ENCODE peak calls at places on chromosomes 3 and 15, in nine cellular contexts. Q is NCI-H526; E is iris pigment epithelial cell; C is HS-27A; M is activated CD4-positive, alpha-beta T cell treated with anti-CD3 and anti-CD28 coated beads for 4 hours; N is EH; A is G401; B is HS-5; J is NK-92 treated with Interleukin-12 subunit alpha and Interleukin-12 subunit beta, amount 100 ng/mL, for 24 hours. T is an unnamed sample.

GRCh38 chr15:51842852-51843737 is 13.6 kb downstream of the TMOD3 start:
- DNase-seq in E (peak), A (no peak), B (peak), Q (peak), C (peak), M (peak), J (no peak), N (peak), T (peak)

GRCh38 chr3:83169473-83169872 is 1408.0 kb upstream of the GBE1 start:
- DNase-seq in E (no peak), N (no peak), B (no peak), C (no peak), M (no peak), J (no peak), A (no peak), Q (no peak), T (no peak)

GRCh38 chr3:124217542-124217941 is 225.6 kb upstream of the ROPN1 start:
- DNase-seq in C (peak), A (no peak), B (no peak), N (peak), Q (no peak), E (peak), M (no peak), J (no peak), T (peak)

GRCh38 chr15:50830477-50831354 is 65.2 kb upstream of the SPPL2A start:
- DNase-seq in A (no peak), E (no peak), B (no peak), N (no peak), C (no peak), Q (no peak), J (no peak), M (no peak), T (no peak)

GRCh38 chr3:10185804-10186762 is 21.4 kb downstream of the IRAK2 start:
- DNase-seq in C (no peak), B (no peak), Q (no peak), M (no peak), N (peak), J (no peak), E (peak), A (no peak), T (no peak)

GRCh38 chr15:53447053-53447574 is 312.3 kb downstream of the WDR72 start:
- DNase-seq in B (no peak), M (no peak), C (no peak), N (no peak), A (no peak), E (no peak), Q (no peak), J (no peak), T (no peak)

GRCh38 chr3:36876181-36876936 is 68.5 kb downstream of the TRANK1 start:
- DNase-seq in A (no peak), J (no peak), M (peak), Q (no peak), N (no peak), B (no peak), C (no peak), E (no peak), T (no peak)

GRCh38 chr15:62877276-62877857 is 165.2 kb upstream of the TPM1 start:
- DNase-seq in A (no peak), J (no peak), N (no peak), C (no peak), E (no peak), B (no peak), Q (no peak), M (no peak), T (no peak)

GRCh38 chr3:87997298-87997697 is 61.5 kb downstream of the CGGBP1 start:
- DNase-seq in A (no peak), M (peak), E (peak), N (peak), C (no peak), Q (no peak), B (no peak), J (no peak), T (peak)

GRCh38 chr3:141940204-141940776 is 63.8 kb downstream of the ATP1B3 start:
- DNase-seq in J (no peak), N (peak), B (peak), M (no peak), E (peak), Q (peak), A (peak), C (peak), T (peak)